ENCODE peak calls at places on chromosomes 4 and X, in five cellular contexts. X, E, B, Q and K are unnamed samples.

GRCh38 chr4:37607018-37607417 is 79.2 kb downstream of the RELL1 start:
- DNase-seq in Q (no peak), B (no peak), E (no peak), X (no peak), K (no peak)

GRCh38 chr4:102318526-102318925 is 26.8 kb downstream of the SLC39A8 start:
- DNase-seq in X (no peak), Q (no peak), B (no peak), E (no peak), K (no peak)

GRCh38 chr4:172850838-172851237 is 317.8 kb upstream of the GALNT7 start:
- DNase-seq in X (no peak), E (no peak), Q (no peak), B (no peak), K (no peak)

GRCh38 chr4:68407868-68408190 is 39.4 kb upstream of the TMPRSS11E start:
- DNase-seq in Q (no peak), X (no peak), E (no peak), B (no peak), K (no peak)

GRCh38 chr4:180745019-180745418 is 1498.2 kb upstream of the TENM3 start:
- DNase-seq in E (no peak), B (no peak), Q (no peak), X (no peak), K (no peak)

GRCh38 chrX:17922303-17922702 is 61.2 kb upstream of the RAI2 start:
- DNase-seq in X (peak), Q (no peak), B (no peak), E (no peak), K (no peak)

GRCh38 chrX:30577362-30577961 is at the start of gene TASL:
- DNase-seq in Q (peak), E (peak), X (no peak), B (no peak), K (no peak)

GRCh38 chrX:134908235-134908834 is 82.5 kb upstream of the SMIM10 start:
- DNase-seq in E (peak), Q (no peak), B (no peak), X (no peak), K (no peak)

GRCh38 chrX:102745513-102746133 is 25.1 kb downstream of the GPRASP3 start:
- DNase-seq in B (no peak), E (peak), Q (no peak), X (no peak), K (no peak)

GRCh38 chrX:138930546-138930945 is 219.0 kb upstream of the FGF13 start:
- DNase-seq in X (no peak), E (no peak), Q (no peak), B (no peak), K (no peak)